ENCODE peak calls at places on chromosomes 16 and 17, in nine cellular contexts. B is anterior cingulate cortex; T is glomerular endothelial cell; K is activated CD4-positive, CD25-positive, alpha-beta regulatory T cell treated with anti-CD3 and anti-CD28 coated beads, Interleukin-2, amount 50 U/mL, for 72 hours; P is SW 1271; G is lung; S is activated T-helper 1 cell treated with anti-CD3 and anti-CD28 coated beads, Interleukin-2, amount 50 U/mL, for 16 hours; F is B cell; Y is NCI-H2081. C is an unnamed sample.

GRCh38 chr17:29533976-29534375 is 32.9 kb downstream of the ABHD15 start:
- DNase-seq in K (no peak), G (no peak), Y (no peak), P (no peak), B (peak), T (no peak), F (no peak), S (no peak), C (no peak)

GRCh38 chr17:76612465-76612864 is 26.8 kb upstream of the ST6GALNAC2 start:
- DNase-seq in Y (no peak), G (no peak), P (no peak), K (no peak), T (no peak), S (no peak), B (no peak), F (no peak), C (no peak)

GRCh38 chr16:4351880-4352279 is 759 bp upstream of the PAM16 start:
- DNase-seq in F (no peak), B (no peak), S (no peak), T (no peak), G (no peak), Y (no peak), P (no peak), K (no peak), C (no peak)

GRCh38 chr16:53480394-53480793 is 22.6 kb downstream of the AKTIP start:
- DNase-seq in B (no peak), P (no peak), K (no peak), F (no peak), T (no peak), S (no peak), Y (no peak), G (no peak), C (no peak)

GRCh38 chr16:50207652-50208051 is 54.5 kb downstream of the TENT4B start:
- DNase-seq in T (no peak), K (no peak), Y (no peak), G (no peak), S (no peak), F (no peak), P (no peak), B (no peak), C (peak)

GRCh38 chr16:50202926-50203624 is 50.0 kb downstream of the TENT4B start:
- DNase-seq in B (no peak), T (peak), Y (no peak), K (no peak), F (no peak), P (peak), G (no peak), S (no peak), C (peak)

GRCh38 chr17:6573982-6574688 is 17.8 kb upstream of the PITPNM3 start:
- DNase-seq in P (no peak), Y (no peak), F (no peak), T (no peak), S (no peak), B (no peak), G (no peak), K (no peak), C (no peak)

GRCh38 chr17:44940321-44940720 is 7.3 kb downstream of the KIF18B start:
- DNase-seq in G (no peak), P (no peak), Y (no peak), F (no peak), K (no peak), S (no peak), T (no peak), B (no peak), C (peak)

GRCh38 chr16:83995756-83996155 is 27.7 kb downstream of the NECAB2 start:
- DNase-seq in G (no peak), T (no peak), S (no peak), F (no peak), B (peak), P (no peak), K (no peak), Y (peak), C (no peak)

GRCh38 chr17:68782829-68783228 is 172.4 kb downstream of the ABCA8 start:
- DNase-seq in Y (no peak), T (no peak), K (no peak), F (no peak), B (no peak), P (no peak), G (no peak), S (no peak), C (no peak)

GRCh38 chr16:86632206-86632605 is 53.9 kb downstream of the FOXL1 start:
- DNase-seq in T (no peak), S (no peak), Y (no peak), K (no peak), P (no peak), F (no peak), G (no peak), B (no peak), C (no peak)

GRCh38 chr17:59561042-59561441 is 4.4 kb upstream of the DHX40 start:
- DNase-seq in Y (no peak), B (no peak), S (no peak), T (no peak), G (no peak), K (no peak), F (no peak), P (no peak), C (peak)

GRCh38 chr17:41613277-41614082 is 913 bp upstream of the KRT16 start:
- DNase-seq in G (no peak), K (no peak), P (no peak), Y (no peak), F (no peak), S (no peak), T (no peak), B (no peak), C (no peak)

GRCh38 chr17:29209073-29209472 is 28.9 kb upstream of the MYO18A start:
- DNase-seq in K (no peak), Y (no peak), G (no peak), S (no peak), B (no peak), T (no peak), P (no peak), F (no peak), C (no peak)

GRCh38 chr17:76492989-76493501 is 8.2 kb downstream of the RHBDF2 start:
- DNase-seq in P (peak), Y (peak), G (peak), S (no peak), K (no peak), B (peak), F (peak), T (no peak), C (no peak)

GRCh38 chr17:27456681-27457404 is 595 bp downstream of the KSR1 start:
- DNase-seq in G (no peak), S (no peak), K (no peak), P (no peak), T (no peak), Y (no peak), B (no peak), F (peak), C (no peak)

GRCh38 chr16:30122621-30123160 is 329 bp downstream of the MAPK3 start:
- DNase-seq in G (no peak), S (no peak), T (no peak), Y (peak), B (no peak), F (no peak), P (no peak), K (peak), C (peak)

GRCh38 chr16:12311309-12311708 is 334.8 kb downstream of the SNX29 start:
- DNase-seq in S (no peak), Y (no peak), T (no peak), G (no peak), B (no peak), P (no peak), F (no peak), K (no peak), C (no peak)

C was measured in ACHN.